ENCODE peak calls at places on chromosomes 16 and 17, in ten cellular contexts. One of them, this sample, is unnamed.

GRCh38 chr16:27302126-27302525 is 11.6 kb upstream of the IL4R start:
- DNase-seq in neural crest cell: no peak
- DNase-seq in choroid plexus epithelial cell: no peak
- DNase-seq in MCF 10A: no peak
- DNase-seq in progenitor cell of endocrine pancreas: no peak
- DNase-seq in colonic mucosa: no peak
- DNase-seq in fibroblast of villous mesenchyme: no peak
- DNase-seq in B cell: no peak
- DNase-seq in adrenal gland: peak; percentile 28
- DNase-seq in hepatocyte: no peak
- DNase-seq in this sample: no peak

GRCh38 chr16:5640883-5641282 is 543.3 kb upstream of the EEF2KMT start:
- DNase-seq in neural crest cell: no peak
- DNase-seq in choroid plexus epithelial cell: no peak
- DNase-seq in MCF 10A: no peak
- DNase-seq in progenitor cell of endocrine pancreas: no peak
- DNase-seq in colonic mucosa: no peak
- DNase-seq in fibroblast of villous mesenchyme: no peak
- DNase-seq in B cell: no peak
- DNase-seq in adrenal gland: no peak
- DNase-seq in hepatocyte: no peak
- DNase-seq in this sample: no peak

GRCh38 chr16:75097941-75098897 is 18.4 kb downstream of the LDHD start:
- DNase-seq in neural crest cell: no peak
- DNase-seq in choroid plexus epithelial cell: no peak
- DNase-seq in MCF 10A: no peak
- DNase-seq in progenitor cell of endocrine pancreas: no peak
- DNase-seq in colonic mucosa: no peak
- DNase-seq in fibroblast of villous mesenchyme: no peak
- DNase-seq in B cell: no peak
- DNase-seq in adrenal gland: no peak
- DNase-seq in hepatocyte: no peak
- DNase-seq in this sample: no peak

GRCh38 chr17:54971147-54971546 is 2.6 kb downstream of the STXBP4 start:
- DNase-seq in neural crest cell: no peak
- DNase-seq in choroid plexus epithelial cell: no peak
- DNase-seq in MCF 10A: no peak
- DNase-seq in progenitor cell of endocrine pancreas: no peak
- DNase-seq in colonic mucosa: no peak
- DNase-seq in fibroblast of villous mesenchyme: no peak
- DNase-seq in B cell: no peak
- DNase-seq in adrenal gland: no peak
- DNase-seq in hepatocyte: no peak
- DNase-seq in this sample: no peak

GRCh38 chr16:72422308-72422897 is 250.4 kb upstream of the PMFBP1 start:
- DNase-seq in neural crest cell: no peak
- DNase-seq in choroid plexus epithelial cell: no peak
- DNase-seq in MCF 10A: no peak
- DNase-seq in progenitor cell of endocrine pancreas: no peak
- DNase-seq in colonic mucosa: no peak
- DNase-seq in fibroblast of villous mesenchyme: no peak
- DNase-seq in B cell: no peak
- DNase-seq in adrenal gland: no peak
- DNase-seq in hepatocyte: no peak
- DNase-seq in this sample: no peak

GRCh38 chr17:69246726-69247375 is 18.2 kb upstream of the ABCA10 start:
- DNase-seq in neural crest cell: no peak
- DNase-seq in choroid plexus epithelial cell: peak; percentile 79
- DNase-seq in MCF 10A: peak; percentile 62
- DNase-seq in progenitor cell of endocrine pancreas: no peak
- DNase-seq in colonic mucosa: no peak
- DNase-seq in fibroblast of villous mesenchyme: peak; percentile 66
- DNase-seq in B cell: no peak
- DNase-seq in adrenal gland: no peak
- DNase-seq in hepatocyte: peak; percentile 61
- DNase-seq in this sample: peak; percentile 50

GRCh38 chr16:49661465-49662187 is 194.3 kb downstream of the ZNF423 start:
- DNase-seq in neural crest cell: no peak
- DNase-seq in choroid plexus epithelial cell: no peak
- DNase-seq in MCF 10A: no peak
- DNase-seq in progenitor cell of endocrine pancreas: no peak
- DNase-seq in colonic mucosa: no peak
- DNase-seq in fibroblast of villous mesenchyme: no peak
- DNase-seq in B cell: no peak
- DNase-seq in adrenal gland: peak; percentile 62
- DNase-seq in hepatocyte: no peak
- DNase-seq in this sample: no peak

GRCh38 chr17:68459030-68459376 is 1.7 kb upstream of the WIPI1 start:
- DNase-seq in neural crest cell: no peak
- DNase-seq in choroid plexus epithelial cell: no peak
- DNase-seq in MCF 10A: no peak
- DNase-seq in progenitor cell of endocrine pancreas: no peak
- DNase-seq in colonic mucosa: no peak
- DNase-seq in fibroblast of villous mesenchyme: no peak
- DNase-seq in B cell: no peak
- DNase-seq in adrenal gland: no peak
- DNase-seq in hepatocyte: no peak
- DNase-seq in this sample: no peak

GRCh38 chr16:65142276-65142675 is 20.4 kb upstream of the CDH11 start:
- DNase-seq in neural crest cell: no peak
- DNase-seq in choroid plexus epithelial cell: peak; percentile 1
- DNase-seq in MCF 10A: no peak
- DNase-seq in progenitor cell of endocrine pancreas: no peak
- DNase-seq in colonic mucosa: no peak
- DNase-seq in fibroblast of villous mesenchyme: no peak
- DNase-seq in B cell: no peak
- DNase-seq in adrenal gland: no peak
- DNase-seq in hepatocyte: no peak
- DNase-seq in this sample: no peak

GRCh38 chr16:3999890-4000325 is 116.3 kb downstream of the ADCY9 start:
- DNase-seq in neural crest cell: no peak
- DNase-seq in choroid plexus epithelial cell: peak; percentile 39
- DNase-seq in MCF 10A: no peak
- DNase-seq in progenitor cell of endocrine pancreas: no peak
- DNase-seq in colonic mucosa: no peak
- DNase-seq in fibroblast of villous mesenchyme: peak; percentile 86
- DNase-seq in B cell: no peak
- DNase-seq in adrenal gland: no peak
- DNase-seq in hepatocyte: no peak
- DNase-seq in this sample: no peak

GRCh38 chr16:77599793-77600415 is 122.4 kb upstream of the NUDT7 start:
- DNase-seq in neural crest cell: peak; percentile 28
- DNase-seq in choroid plexus epithelial cell: peak; percentile 78
- DNase-seq in MCF 10A: peak; percentile 60
- DNase-seq in progenitor cell of endocrine pancreas: no peak
- DNase-seq in colonic mucosa: peak; percentile 32
- DNase-seq in fibroblast of villous mesenchyme: peak; percentile 51
- DNase-seq in B cell: no peak
- DNase-seq in adrenal gland: peak; percentile 56
- DNase-seq in hepatocyte: peak; percentile 63
- DNase-seq in this sample: peak; percentile 56

GRCh38 chr16:66510298-66510697 is 39.6 kb downstream of the TK2 start:
- DNase-seq in neural crest cell: no peak
- DNase-seq in choroid plexus epithelial cell: no peak
- DNase-seq in MCF 10A: no peak
- DNase-seq in progenitor cell of endocrine pancreas: no peak
- DNase-seq in colonic mucosa: no peak
- DNase-seq in fibroblast of villous mesenchyme: no peak
- DNase-seq in B cell: no peak
- DNase-seq in adrenal gland: peak; percentile 40
- DNase-seq in hepatocyte: no peak
- DNase-seq in this sample: no peak

GRCh38 chr16:17359778-17360177 is 111.0 kb downstream of the XYLT1 start:
- DNase-seq in neural crest cell: no peak
- DNase-seq in choroid plexus epithelial cell: no peak
- DNase-seq in MCF 10A: peak; percentile 18
- DNase-seq in progenitor cell of endocrine pancreas: no peak
- DNase-seq in colonic mucosa: no peak
- DNase-seq in fibroblast of villous mesenchyme: no peak
- DNase-seq in B cell: peak; percentile 47
- DNase-seq in adrenal gland: no peak
- DNase-seq in hepatocyte: no peak
- DNase-seq in this sample: peak; percentile 94

GRCh38 chr16:84141143-84141670 is 3.8 kb downstream of the HSDL1 start:
- DNase-seq in neural crest cell: no peak
- DNase-seq in choroid plexus epithelial cell: no peak
- DNase-seq in MCF 10A: no peak
- DNase-seq in progenitor cell of endocrine pancreas: no peak
- DNase-seq in colonic mucosa: no peak
- DNase-seq in fibroblast of villous mesenchyme: no peak
- DNase-seq in B cell: no peak
- DNase-seq in adrenal gland: no peak
- DNase-seq in hepatocyte: no peak
- DNase-seq in this sample: peak; percentile 35
- TF ChIP-seq CTCF in neural crest cell: peak; percentile 28
- TF ChIP-seq CTCF in choroid plexus epithelial cell: peak; percentile 26
- TF ChIP-seq CTCF in MCF 10A: no peak
- TF ChIP-seq CTCF in progenitor cell of endocrine pancreas: no peak
- TF ChIP-seq CTCF in colonic mucosa: no peak
- TF ChIP-seq CTCF in fibroblast of villous mesenchyme: no peak
- TF ChIP-seq CTCF in B cell: peak; percentile 23
- TF ChIP-seq CTCF in adrenal gland: no peak
- TF ChIP-seq CTCF in hepatocyte: no peak
- TF ChIP-seq CTCF in this sample: peak; percentile 9

GRCh38 chr17:9890124-9890523 is 14.9 kb downstream of the RCVRN start:
- DNase-seq in neural crest cell: peak; percentile 21
- DNase-seq in choroid plexus epithelial cell: peak; percentile 46
- DNase-seq in MCF 10A: peak; percentile 63
- DNase-seq in progenitor cell of endocrine pancreas: peak; percentile 20
- DNase-seq in colonic mucosa: no peak
- DNase-seq in fibroblast of villous mesenchyme: peak; percentile 57
- DNase-seq in B cell: no peak
- DNase-seq in adrenal gland: no peak
- DNase-seq in hepatocyte: peak; percentile 35
- DNase-seq in this sample: peak; percentile 75
- TF ChIP-seq CTCF in neural crest cell: peak; percentile 61
- TF ChIP-seq CTCF in choroid plexus epithelial cell: peak; percentile 80
- TF ChIP-seq CTCF in MCF 10A: peak; percentile 37
- TF ChIP-seq CTCF in progenitor cell of endocrine pancreas: peak; percentile 63
- TF ChIP-seq CTCF in colonic mucosa: no peak
- TF ChIP-seq CTCF in fibroblast of villous mesenchyme: peak; percentile 85
- TF ChIP-seq CTCF in B cell: peak; percentile 11
- TF ChIP-seq CTCF in adrenal gland: no peak
- TF ChIP-seq CTCF in hepatocyte: peak; percentile 41
- TF ChIP-seq CTCF in this sample: peak; percentile 96

DNA sequence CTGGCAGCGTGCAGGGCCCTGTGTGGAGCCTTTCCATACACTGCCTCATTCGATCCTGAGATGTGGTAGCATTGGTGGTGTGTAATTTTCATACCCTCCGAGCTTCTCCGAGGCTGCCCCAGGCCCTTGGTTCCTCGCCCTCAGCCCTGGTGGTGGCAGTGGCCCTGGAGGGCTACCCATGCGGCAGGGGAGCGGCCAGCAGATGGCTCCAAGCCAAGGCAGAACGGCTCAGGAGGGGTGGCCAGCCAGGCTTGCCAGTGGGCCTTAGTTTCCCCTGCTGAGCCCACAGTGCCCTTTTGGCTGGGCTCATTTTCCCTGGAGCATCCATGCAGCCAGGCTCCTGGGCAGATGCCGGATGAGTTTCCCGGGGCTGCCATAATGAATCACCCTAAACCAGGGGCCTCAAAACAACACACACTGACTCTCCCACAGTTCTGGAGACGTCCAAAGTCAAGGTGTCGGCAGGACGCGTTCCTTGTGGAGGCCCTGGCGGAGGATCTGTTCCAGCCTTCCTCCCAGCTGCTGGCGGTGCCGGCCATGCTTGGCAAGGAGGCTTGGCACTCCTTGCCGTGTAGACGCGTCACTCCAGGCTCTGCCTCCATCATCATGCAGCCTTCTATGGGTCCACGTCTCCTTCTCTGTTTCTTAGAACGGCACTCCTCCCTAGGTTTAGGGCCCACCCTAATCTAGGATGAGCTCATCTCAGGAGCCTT is 158.8 kb upstream of the GSE1 start:
- DNase-seq in neural crest cell: no peak
- DNase-seq in choroid plexus epithelial cell: no peak
- DNase-seq in MCF 10A: no peak
- DNase-seq in progenitor cell of endocrine pancreas: no peak
- DNase-seq in colonic mucosa: no peak
- DNase-seq in fibroblast of villous mesenchyme: no peak
- DNase-seq in B cell: no peak
- DNase-seq in adrenal gland: no peak
- DNase-seq in hepatocyte: no peak
- DNase-seq in this sample: no peak
- TF ChIP-seq CTCF in neural crest cell: no peak
- TF ChIP-seq CTCF in choroid plexus epithelial cell: no peak
- TF ChIP-seq CTCF in MCF 10A: no peak
- TF ChIP-seq CTCF in progenitor cell of endocrine pancreas: no peak
- TF ChIP-seq CTCF in colonic mucosa: no peak
- TF ChIP-seq CTCF in fibroblast of villous mesenchyme: no peak
- TF ChIP-seq CTCF in B cell: no peak
- TF ChIP-seq CTCF in adrenal gland: no peak
- TF ChIP-seq CTCF in hepatocyte: no peak
- TF ChIP-seq CTCF in this sample: peak; percentile 7

GRCh38 chr17:57918017-57918895 is 37.0 kb downstream of the CUEDC1 start:
- DNase-seq in neural crest cell: no peak
- DNase-seq in choroid plexus epithelial cell: peak; percentile 61
- DNase-seq in MCF 10A: peak; percentile 35
- DNase-seq in progenitor cell of endocrine pancreas: no peak
- DNase-seq in colonic mucosa: no peak
- DNase-seq in fibroblast of villous mesenchyme: peak; percentile 35
- DNase-seq in B cell: no peak
- DNase-seq in adrenal gland: no peak
- DNase-seq in hepatocyte: no peak
- DNase-seq in this sample: no peak

GRCh38 chr17:57915532-57915931 is 39.7 kb downstream of the CUEDC1 start:
- DNase-seq in neural crest cell: no peak
- DNase-seq in choroid plexus epithelial cell: no peak
- DNase-seq in MCF 10A: no peak
- DNase-seq in progenitor cell of endocrine pancreas: no peak
- DNase-seq in colonic mucosa: no peak
- DNase-seq in fibroblast of villous mesenchyme: no peak
- DNase-seq in B cell: no peak
- DNase-seq in adrenal gland: no peak
- DNase-seq in hepatocyte: no peak
- DNase-seq in this sample: no peak

GRCh38 chr17:57914274-57915147 is 40.7 kb downstream of the CUEDC1 start:
- DNase-seq in neural crest cell: no peak
- DNase-seq in choroid plexus epithelial cell: no peak
- DNase-seq in MCF 10A: no peak
- DNase-seq in progenitor cell of endocrine pancreas: no peak
- DNase-seq in colonic mucosa: no peak
- DNase-seq in fibroblast of villous mesenchyme: no peak
- DNase-seq in B cell: no peak
- DNase-seq in adrenal gland: no peak
- DNase-seq in hepatocyte: no peak
- DNase-seq in this sample: no peak

GRCh38 chr17:57915980-57916757 is 39.0 kb downstream of the CUEDC1 start:
- DNase-seq in neural crest cell: peak; percentile 74
- DNase-seq in choroid plexus epithelial cell: no peak
- DNase-seq in MCF 10A: no peak
- DNase-seq in progenitor cell of endocrine pancreas: peak; percentile 60
- DNase-seq in colonic mucosa: no peak
- DNase-seq in fibroblast of villous mesenchyme: no peak
- DNase-seq in B cell: no peak
- DNase-seq in adrenal gland: peak; percentile 80
- DNase-seq in hepatocyte: no peak
- DNase-seq in this sample: no peak

GRCh38 chr17:57916925-57917858 is 38.0 kb downstream of the CUEDC1 start:
- DNase-seq in neural crest cell: no peak
- DNase-seq in choroid plexus epithelial cell: no peak
- DNase-seq in MCF 10A: no peak
- DNase-seq in progenitor cell of endocrine pancreas: no peak
- DNase-seq in colonic mucosa: no peak
- DNase-seq in fibroblast of villous mesenchyme: no peak
- DNase-seq in B cell: peak; percentile 59
- DNase-seq in adrenal gland: no peak
- DNase-seq in hepatocyte: no peak
- DNase-seq in this sample: peak; percentile 44
- TF ChIP-seq CTCF in neural crest cell: no peak
- TF ChIP-seq CTCF in choroid plexus epithelial cell: no peak
- TF ChIP-seq CTCF in MCF 10A: no peak
- TF ChIP-seq CTCF in progenitor cell of endocrine pancreas: no peak
- TF ChIP-seq CTCF in colonic mucosa: no peak
- TF ChIP-seq CTCF in fibroblast of villous mesenchyme: no peak
- TF ChIP-seq CTCF in B cell: peak; percentile 37
- TF ChIP-seq CTCF in adrenal gland: no peak
- TF ChIP-seq CTCF in hepatocyte: no peak
- TF ChIP-seq CTCF in this sample: peak; percentile 2